ENCODE peak calls at places on chromosomes 5 and 9, in four cellular contexts. E is foreskin fibroblast, C is HT1080, W is HEK293T. Q is an unnamed sample.
A peak's percentile ranks its signal among the peaks of the same experiment; 100 is the strongest.

GRCh38 chr5:159826351-159827222 is 89.7 kb upstream of the ADRA1B start:
- DNase-seq in C (peak; percentile 95), E (peak; percentile 59), W (no peak), Q (peak; percentile 62)

GRCh38 chr5:164048527-164048926 is 543.1 kb downstream of the MAT2B start:
- DNase-seq in C (no peak), E (no peak), W (no peak), Q (no peak)

GRCh38 chr9:114307323-114308250 is 15.3 kb upstream of the ORM1 start:
- DNase-seq in W (no peak), E (peak; percentile 41), C (no peak), Q (no peak)

GRCh38 chr5:135467051-135467625 is 15.0 kb upstream of the TIFAB start:
- DNase-seq in W (no peak), E (no peak), C (no peak), Q (no peak)

GRCh38 chr9:111008148-111009075 is 29.9 kb downstream of the LPAR1 start:
- DNase-seq in C (no peak), W (no peak), E (no peak), Q (no peak)

GRCh38 chr5:75051217-75051751 is 1.1 kb downstream of the GCNT4 start:
- DNase-seq in C (no peak), E (no peak), W (no peak), Q (no peak)

GRCh38 chr5:131647078-131647769 is 12.2 kb upstream of the RAPGEF6 start:
- DNase-seq in W (no peak), C (no peak), E (no peak), Q (no peak)

GRCh38 chr9:115208503-115208902 is 90.5 kb upstream of the TNC start:
- DNase-seq in E (peak; percentile 64), W (no peak), C (peak; percentile 58), Q (no peak)

GRCh38 chr5:151023047-151023615 is 2.7 kb downstream of the GPX3 start:
- DNase-seq in C (no peak), E (no peak), W (no peak), Q (no peak)

GRCh38 chr9:95649801-95650213 is 133.0 kb upstream of the PTCH1 start:
- DNase-seq in W (no peak), E (no peak), C (peak; percentile 33), Q (no peak)

GRCh38 chr9:94014066-94014654 is 59.0 kb upstream of the BARX1 start:
- DNase-seq in W (peak; percentile 57), E (no peak), C (no peak), Q (no peak)

GRCh38 chr9:119003218-119003617 is 366.0 kb downstream of the BRINP1 start:
- DNase-seq in W (no peak), C (peak; percentile 15), E (peak; percentile 24), Q (no peak)

GRCh38 chr9:82539126-82539525 is 523.8 kb downstream of the RASEF start:
- DNase-seq in W (no peak), C (no peak), E (no peak), Q (no peak)

GRCh38 chr5:117318528-117318927 is 743.9 kb upstream of the SEMA6A start:
- DNase-seq in W (peak; percentile 33), E (no peak), C (peak; percentile 4), Q (no peak)

GRCh38 chr5:107305999-107306398 is 364.7 kb downstream of the EFNA5 start:
- DNase-seq in C (no peak), W (no peak), E (no peak), Q (no peak)

GRCh38 chr9:110954822-110955291 is 83.4 kb downstream of the LPAR1 start:
- DNase-seq in C (no peak), E (no peak), W (no peak), Q (no peak)

GRCh38 chr5:136006767-136007251 is 22.0 kb upstream of the TGFBI start:
- DNase-seq in C (peak; percentile 98), W (no peak), E (peak; percentile 93), Q (peak; percentile 59)